ENCODE peak calls at places on chromosomes 16 and 17, in five cellular contexts. One of them, this sample, is unnamed.

GRCh38 chr17:75942473-75942872 is 1.6 kb upstream of the FBF1 start:
- DNase-seq in EH: no peak
- DNase-seq in T-helper 2 cell: no peak
- DNase-seq in NAMALWA: no peak
- DNase-seq in NCI-H1092 treated with DMSO at 0.1 percent for 48 hours: no peak
- DNase-seq in this sample: no peak

GRCh38 chr16:22018559-22018958 is 10.6 kb downstream of the MOSMO start:
- DNase-seq in T-helper 2 cell: no peak
- DNase-seq in NAMALWA: no peak
- DNase-seq in EH: no peak
- DNase-seq in NCI-H1092 treated with DMSO at 0.1 percent for 48 hours: no peak
- DNase-seq in this sample: no peak

GRCh38 chr16:71840052-71840451 is 5.7 kb upstream of the ATXN1L start:
- DNase-seq in NCI-H1092 treated with DMSO at 0.1 percent for 48 hours: no peak
- DNase-seq in T-helper 2 cell: no peak
- DNase-seq in NAMALWA: no peak
- DNase-seq in EH: peak; percentile 84
- DNase-seq in this sample: no peak

GRCh38 chr17:14737984-14738651 is 437.2 kb downstream of the HS3ST3B1 start:
- DNase-seq in NCI-H1092 treated with DMSO at 0.1 percent for 48 hours: no peak
- DNase-seq in EH: peak; percentile 100
- DNase-seq in T-helper 2 cell: no peak
- DNase-seq in NAMALWA: no peak
- DNase-seq in this sample: no peak

GRCh38 chr17:80192268-80192667 is 22.4 kb downstream of the CARD14 start:
- DNase-seq in NAMALWA: no peak
- DNase-seq in T-helper 2 cell: no peak
- DNase-seq in EH: no peak
- DNase-seq in NCI-H1092 treated with DMSO at 0.1 percent for 48 hours: no peak
- DNase-seq in this sample: peak; percentile 44

GRCh38 chr17:76865174-76865573 is 3.0 kb upstream of the MGAT5B start:
- DNase-seq in EH: no peak
- DNase-seq in T-helper 2 cell: no peak
- DNase-seq in NCI-H1092 treated with DMSO at 0.1 percent for 48 hours: no peak
- DNase-seq in NAMALWA: no peak
- DNase-seq in this sample: no peak

GRCh38 chr17:71709271-71709670 is 411.5 kb upstream of the SOX9 start:
- DNase-seq in NAMALWA: no peak
- DNase-seq in T-helper 2 cell: no peak
- DNase-seq in EH: peak; percentile 58
- DNase-seq in NCI-H1092 treated with DMSO at 0.1 percent for 48 hours: no peak
- DNase-seq in this sample: no peak

GRCh38 chr17:30520436-30520835 is 43.2 kb downstream of the GOSR1 start:
- DNase-seq in NCI-H1092 treated with DMSO at 0.1 percent for 48 hours: no peak
- DNase-seq in T-helper 2 cell: no peak
- DNase-seq in NAMALWA: no peak
- DNase-seq in EH: peak; percentile 81
- DNase-seq in this sample: no peak

GRCh38 chr16:12639044-12639443 is 164.6 kb downstream of the CPPED1 start:
- DNase-seq in NAMALWA: peak; percentile 43
- DNase-seq in NCI-H1092 treated with DMSO at 0.1 percent for 48 hours: no peak
- DNase-seq in T-helper 2 cell: no peak
- DNase-seq in EH: peak; percentile 85
- DNase-seq in this sample: peak; percentile 8

GRCh38 chr17:61201211-61201610 is 198.4 kb upstream of the TBX2 start:
- DNase-seq in T-helper 2 cell: no peak
- DNase-seq in EH: peak; percentile 98
- DNase-seq in NCI-H1092 treated with DMSO at 0.1 percent for 48 hours: no peak
- DNase-seq in NAMALWA: no peak
- DNase-seq in this sample: no peak

GRCh38 chr17:7987112-7987893 is 15.1 kb upstream of the GUCY2D start:
- DNase-seq in T-helper 2 cell: no peak
- DNase-seq in NCI-H1092 treated with DMSO at 0.1 percent for 48 hours: no peak
- DNase-seq in EH: peak; percentile 15
- DNase-seq in NAMALWA: no peak
- DNase-seq in this sample: no peak

GRCh38 chr17:6163632-6164319 is 93.6 kb downstream of the WSCD1 start:
- DNase-seq in NCI-H1092 treated with DMSO at 0.1 percent for 48 hours: peak; percentile 81
- DNase-seq in T-helper 2 cell: no peak
- DNase-seq in NAMALWA: no peak
- DNase-seq in EH: no peak
- DNase-seq in this sample: peak; percentile 25

GRCh38 chr16:27980076-27980775 is 83.3 kb downstream of the GSG1L start:
- DNase-seq in T-helper 2 cell: no peak
- DNase-seq in EH: no peak
- DNase-seq in NCI-H1092 treated with DMSO at 0.1 percent for 48 hours: no peak
- DNase-seq in NAMALWA: no peak
- DNase-seq in this sample: no peak

GRCh38 chr16:86524029-86524428 is 13.7 kb downstream of the FOXF1 start:
- DNase-seq in NAMALWA: no peak
- DNase-seq in EH: no peak
- DNase-seq in NCI-H1092 treated with DMSO at 0.1 percent for 48 hours: no peak
- DNase-seq in T-helper 2 cell: no peak
- DNase-seq in this sample: no peak

GRCh38 chr17:31369266-31369665 is 22.2 kb upstream of the RAB11FIP4 start:
- DNase-seq in T-helper 2 cell: no peak
- DNase-seq in NAMALWA: no peak
- DNase-seq in NCI-H1092 treated with DMSO at 0.1 percent for 48 hours: no peak
- DNase-seq in EH: peak; percentile 20
- DNase-seq in this sample: no peak

GRCh38 chr16:69199382-69199781 is 12.4 kb downstream of the SNTB2 start:
- DNase-seq in NAMALWA: no peak
- DNase-seq in EH: peak; percentile 54
- DNase-seq in NCI-H1092 treated with DMSO at 0.1 percent for 48 hours: no peak
- DNase-seq in T-helper 2 cell: no peak
- DNase-seq in this sample: no peak

GRCh38 chr17:69141802-69142472 is at the start of gene ABCA6:
- DNase-seq in NCI-H1092 treated with DMSO at 0.1 percent for 48 hours: no peak
- DNase-seq in EH: peak; percentile 5
- DNase-seq in T-helper 2 cell: no peak
- DNase-seq in NAMALWA: no peak
- DNase-seq in this sample: peak; percentile 72

GRCh38 chr17:28385037-28385797 is 13.7 kb downstream of the SARM1 start:
- DNase-seq in EH: no peak
- DNase-seq in NAMALWA: no peak
- DNase-seq in NCI-H1092 treated with DMSO at 0.1 percent for 48 hours: no peak
- DNase-seq in T-helper 2 cell: peak; percentile 45
- DNase-seq in this sample: no peak

GRCh38 chr17:49260011-49260921 is 29.7 kb upstream of the PHOSPHO1 start:
- DNase-seq in NCI-H1092 treated with DMSO at 0.1 percent for 48 hours: no peak
- DNase-seq in EH: peak; percentile 91
- DNase-seq in NAMALWA: no peak
- DNase-seq in T-helper 2 cell: peak; percentile 37
- DNase-seq in this sample: peak; percentile 91

GRCh38 chr17:74959826-74960738 is 12.5 kb downstream of the HID1 start:
- DNase-seq in NCI-H1092 treated with DMSO at 0.1 percent for 48 hours: no peak
- DNase-seq in EH: peak; percentile 50
- DNase-seq in NAMALWA: no peak
- DNase-seq in T-helper 2 cell: no peak
- DNase-seq in this sample: no peak

GRCh38 chr16:50025544-50025931 is 513 bp downstream of the CNEP1R1 start:
- DNase-seq in NCI-H1092 treated with DMSO at 0.1 percent for 48 hours: no peak
- DNase-seq in T-helper 2 cell: peak; percentile 35
- DNase-seq in EH: peak; percentile 31
- DNase-seq in NAMALWA: peak; percentile 45
- DNase-seq in this sample: peak; percentile 28

GRCh38 chr17:46943511-46944393 is 20.8 kb downstream of the GOSR2 start:
- DNase-seq in T-helper 2 cell: no peak
- DNase-seq in EH: peak; percentile 86
- DNase-seq in NCI-H1092 treated with DMSO at 0.1 percent for 48 hours: no peak
- DNase-seq in NAMALWA: no peak
- DNase-seq in this sample: peak; percentile 42

GRCh38 chr17:49834118-49834743 is 13.6 kb downstream of the TAC4 start:
- DNase-seq in T-helper 2 cell: no peak
- DNase-seq in NAMALWA: no peak
- DNase-seq in NCI-H1092 treated with DMSO at 0.1 percent for 48 hours: no peak
- DNase-seq in EH: no peak
- DNase-seq in this sample: no peak

GRCh38 chr16:50037791-50038190 is 12.8 kb downstream of the CNEP1R1 start:
- DNase-seq in NAMALWA: no peak
- DNase-seq in EH: peak; percentile 3
- DNase-seq in NCI-H1092 treated with DMSO at 0.1 percent for 48 hours: no peak
- DNase-seq in T-helper 2 cell: no peak
- DNase-seq in this sample: no peak

GRCh38 chr16:56317998-56318912 is 107.1 kb downstream of the AMFR start:
- DNase-seq in NCI-H1092 treated with DMSO at 0.1 percent for 48 hours: peak; percentile 74
- DNase-seq in EH: peak; percentile 76
- DNase-seq in T-helper 2 cell: peak; percentile 72
- DNase-seq in NAMALWA: peak; percentile 82
- DNase-seq in this sample: peak; percentile 82

GRCh38 chr16:11389631-11390565 is 44.6 kb downstream of the RMI2 start:
- DNase-seq in NCI-H1092 treated with DMSO at 0.1 percent for 48 hours: peak; percentile 21
- DNase-seq in NAMALWA: no peak
- DNase-seq in EH: no peak
- DNase-seq in T-helper 2 cell: peak; percentile 57
- DNase-seq in this sample: no peak

GRCh38 chr16:61879306-61879705 is 156.9 kb downstream of the CDH8 start:
- DNase-seq in T-helper 2 cell: no peak
- DNase-seq in NAMALWA: no peak
- DNase-seq in NCI-H1092 treated with DMSO at 0.1 percent for 48 hours: no peak
- DNase-seq in EH: no peak
- DNase-seq in this sample: no peak

GRCh38 chr17:68511254-68511670 is 968 bp upstream of the PRKAR1A start:
- DNase-seq in EH: no peak
- DNase-seq in NCI-H1092 treated with DMSO at 0.1 percent for 48 hours: peak; percentile 85
- DNase-seq in NAMALWA: no peak
- DNase-seq in T-helper 2 cell: no peak
- DNase-seq in this sample: no peak

GRCh38 chr17:77446959-77447634 is 306.3 kb downstream of the SEC14L1 start:
- DNase-seq in T-helper 2 cell: no peak
- DNase-seq in EH: peak; percentile 32
- DNase-seq in NCI-H1092 treated with DMSO at 0.1 percent for 48 hours: no peak
- DNase-seq in NAMALWA: no peak
- DNase-seq in this sample: no peak

GRCh38 chr16:8796469-8797363 is 723 bp downstream of the TMEM186 start:
- DNase-seq in EH: peak; percentile 10
- DNase-seq in T-helper 2 cell: peak; percentile 55
- DNase-seq in NCI-H1092 treated with DMSO at 0.1 percent for 48 hours: no peak
- DNase-seq in NAMALWA: peak; percentile 21
- DNase-seq in this sample: peak; percentile 27

GRCh38 chr17:1239210-1239609 is 31.0 kb upstream of the BHLHA9 start:
- DNase-seq in NAMALWA: no peak
- DNase-seq in NCI-H1092 treated with DMSO at 0.1 percent for 48 hours: no peak
- DNase-seq in EH: no peak
- DNase-seq in T-helper 2 cell: no peak
- DNase-seq in this sample: no peak

GRCh38 chr17:48540213-48540612 is 4.7 kb downstream of the HOXB2 start:
- DNase-seq in NAMALWA: no peak
- DNase-seq in EH: no peak
- DNase-seq in T-helper 2 cell: no peak
- DNase-seq in NCI-H1092 treated with DMSO at 0.1 percent for 48 hours: no peak
- DNase-seq in this sample: no peak

GRCh38 chr17:40931311-40931710 is 6.1 kb downstream of the KRT23 start:
- DNase-seq in EH: no peak
- DNase-seq in NCI-H1092 treated with DMSO at 0.1 percent for 48 hours: no peak
- DNase-seq in T-helper 2 cell: no peak
- DNase-seq in NAMALWA: no peak
- DNase-seq in this sample: no peak

GRCh38 chr17:40909755-40910154 is 24.7 kb upstream of the KRT20 start:
- DNase-seq in NAMALWA: no peak
- DNase-seq in T-helper 2 cell: no peak
- DNase-seq in NCI-H1092 treated with DMSO at 0.1 percent for 48 hours: no peak
- DNase-seq in EH: peak; percentile 77
- DNase-seq in this sample: no peak